ENCODE peak calls at places on chromosomes 5 and 9, in four cellular contexts. C is HepG2, F is K562, H is WTC11. I is an unnamed sample.

GRCh38 chr5:23440703-23441102 is 66.7 kb upstream of the PRDM9 start:
- DNase-seq in C (no peak), F (no peak), H (no peak), I (no peak)

GRCh38 chr5:32172908-32173393 is 1.2 kb downstream of the GOLPH3 start:
- DNase-seq in C (no peak), F (peak), H (no peak), I (no peak)

GRCh38 chr9:18791074-18791473 is 241.9 kb downstream of the SAXO1 start:
- DNase-seq in C (peak), F (peak), H (peak), I (peak)

GRCh38 chr9:120688758-120689157 is 25.5 kb downstream of the MEGF9 start:
- DNase-seq in C (no peak), F (no peak), H (no peak), I (no peak)

GRCh38 chr5:141488591-141489478 is at the start of gene PCDHGC5:
- DNase-seq in C (no peak), F (no peak), H (no peak), I (no peak)

GRCh38 chr5:139600336-139600949 is 39.3 kb downstream of the UBE2D2 start:
- DNase-seq in C (no peak), F (no peak), H (no peak), I (no peak)

GRCh38 chr9:22136446-22137140 is 127.5 kb upstream of the CDKN2B start:
- DNase-seq in C (no peak), F (no peak), H (no peak), I (no peak)

GRCh38 chr9:112971415-112971814 is 40.6 kb downstream of the ZNF883 start:
- DNase-seq in C (peak), F (peak), H (peak), I (peak)

GRCh38 chr5:142886211-142886610 is 116.0 kb downstream of the ARHGAP26 start:
- DNase-seq in C (no peak), F (no peak), H (no peak), I (no peak)

GRCh38 chr9:3292311-3292710 is 233.5 kb downstream of the RFX3 start:
- DNase-seq in C (no peak), F (no peak), H (no peak), I (no peak)

GRCh38 chr9:105647595-105648349 is 14.5 kb upstream of the TAL2 start:
- DNase-seq in C (no peak), F (peak), H (no peak), I (no peak)

GRCh38 chr5:131329187-131329540 is 65.3 kb downstream of the CDC42SE2 start:
- DNase-seq in C (no peak), F (no peak), H (no peak), I (no peak)

GRCh38 chr5:37900692-37901091 is 60.9 kb upstream of the GDNF start:
- DNase-seq in C (peak), F (peak), H (peak), I (peak)

GRCh38 chr5:153809181-153809580 is 229.5 kb downstream of the FAM114A2 start:
- DNase-seq in C (no peak), F (no peak), H (no peak), I (no peak)

GRCh38 chr5:14101922-14102321 is 41.2 kb upstream of the TRIO start:
- DNase-seq in C (no peak), F (no peak), H (peak), I (no peak)

GRCh38 chr5:132226516-132227234 is 978 bp downstream of the P4HA2 start:
- DNase-seq in C (no peak), F (no peak), H (no peak), I (no peak)

GRCh38 chr5:79956173-79956670 is 34.8 kb downstream of the MTX3 start:
- DNase-seq in C (no peak), F (no peak), H (no peak), I (no peak)

GRCh38 chr5:1527533-1528205 is 3.9 kb upstream of the LPCAT1 start:
- DNase-seq in C (no peak), F (no peak), H (peak), I (no peak)

GRCh38 chr9:70553718-70554673 is 139.5 kb upstream of the KLF9 start:
- DNase-seq in C (no peak), F (no peak), H (peak), I (no peak)

GRCh38 chr5:159975462-159976019 is 33.4 kb upstream of the TTC1 start:
- DNase-seq in C (peak), F (peak), H (no peak), I (peak)

GRCh38 chr9:68493953-68494541 is 46.6 kb downstream of the TMEM252 start:
- DNase-seq in C (no peak), F (no peak), H (no peak), I (no peak)

GRCh38 chr9:38371495-38371894 is 21.0 kb upstream of the ALDH1B1 start:
- DNase-seq in C (peak), F (peak), H (no peak), I (no peak)

GRCh38 chr9:27195191-27195590 is 86.2 kb downstream of the TEK start:
- DNase-seq in C (no peak), F (no peak), H (no peak), I (no peak)

GRCh38 chr9:133854785-133855184 is 116.6 kb upstream of the SARDH start:
- DNase-seq in C (no peak), F (no peak), H (no peak), I (no peak)

GRCh38 chr5:10592598-10592997 is 28.7 kb downstream of the ANKRD33B start:
- DNase-seq in C (no peak), F (no peak), H (no peak), I (no peak)

GRCh38 chr5:153233933-153234332 is 256.5 kb upstream of the GRIA1 start:
- DNase-seq in C (no peak), F (no peak), H (no peak), I (no peak)

GRCh38 chr9:14706530-14707140 is 13.4 kb upstream of the ZDHHC21 start:
- DNase-seq in C (no peak), F (no peak), H (no peak), I (no peak)

DNA sequence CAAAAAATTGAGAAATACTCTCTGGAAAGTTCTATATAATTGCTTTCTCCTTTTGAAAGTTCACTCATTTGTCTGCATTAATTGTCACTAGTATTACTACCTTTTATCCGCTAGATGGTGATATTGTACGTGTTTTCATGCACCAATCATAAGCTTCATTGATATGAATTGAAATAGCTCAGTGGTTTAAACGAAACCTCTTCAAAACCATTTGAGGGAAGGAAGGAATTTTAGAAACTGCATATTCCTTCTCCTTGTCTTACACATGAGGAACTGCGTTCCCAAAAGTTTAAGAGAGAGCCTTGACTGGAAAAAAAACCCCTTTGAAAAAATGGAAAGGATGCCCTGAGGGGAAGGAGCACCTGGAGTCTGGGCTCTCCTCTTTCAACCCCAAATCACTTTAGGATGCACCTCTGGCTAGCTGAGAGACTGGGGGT is 98.6 kb downstream of the YTHDC2 start:
- DNase-seq in C (peak), F (peak), H (no peak), I (peak)
- TF ChIP-seq ELF4 in C (no peak), F (no peak), H (no peak), I (no peak)

GRCh38 chr5:66246621-66247020 is 102.5 kb downstream of the SREK1 start:
- DNase-seq in C (no peak), F (no peak), H (no peak), I (no peak)
- TF ChIP-seq ELF4 in C (no peak), F (no peak), H (no peak), I (no peak)

DNA sequence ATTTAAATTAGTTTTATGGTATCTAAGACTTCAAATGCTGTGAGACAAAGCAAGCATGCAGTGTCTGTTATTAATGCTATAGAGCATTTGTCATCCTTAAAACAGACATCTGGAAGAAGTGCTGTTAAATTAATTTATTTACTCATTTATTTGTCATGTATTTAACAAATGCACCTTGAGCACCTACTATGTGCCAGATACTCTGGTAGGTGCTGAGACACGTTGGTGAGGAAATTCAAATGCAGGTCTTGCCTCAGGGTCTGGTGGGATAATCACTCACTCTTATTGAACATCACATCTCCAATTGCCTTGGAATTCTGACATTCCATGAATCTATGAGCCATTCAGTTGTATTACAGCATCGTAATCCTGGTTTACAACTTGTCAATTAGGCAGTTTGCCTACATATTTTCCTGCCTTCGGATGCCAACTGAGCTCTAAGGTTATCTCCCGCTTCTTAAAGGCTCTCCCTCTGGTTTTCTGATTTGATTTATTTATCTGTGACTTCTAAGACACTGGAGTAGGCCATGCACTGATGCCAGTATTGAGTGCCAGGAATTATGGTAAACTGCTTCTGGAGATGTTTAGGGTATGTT is 56.0 kb upstream of the RPS23 start:
- DNase-seq in C (no peak), F (no peak), H (no peak), I (no peak)
- TF ChIP-seq ELF4 in C (no peak), F (no peak), H (no peak), I (no peak)

DNA sequence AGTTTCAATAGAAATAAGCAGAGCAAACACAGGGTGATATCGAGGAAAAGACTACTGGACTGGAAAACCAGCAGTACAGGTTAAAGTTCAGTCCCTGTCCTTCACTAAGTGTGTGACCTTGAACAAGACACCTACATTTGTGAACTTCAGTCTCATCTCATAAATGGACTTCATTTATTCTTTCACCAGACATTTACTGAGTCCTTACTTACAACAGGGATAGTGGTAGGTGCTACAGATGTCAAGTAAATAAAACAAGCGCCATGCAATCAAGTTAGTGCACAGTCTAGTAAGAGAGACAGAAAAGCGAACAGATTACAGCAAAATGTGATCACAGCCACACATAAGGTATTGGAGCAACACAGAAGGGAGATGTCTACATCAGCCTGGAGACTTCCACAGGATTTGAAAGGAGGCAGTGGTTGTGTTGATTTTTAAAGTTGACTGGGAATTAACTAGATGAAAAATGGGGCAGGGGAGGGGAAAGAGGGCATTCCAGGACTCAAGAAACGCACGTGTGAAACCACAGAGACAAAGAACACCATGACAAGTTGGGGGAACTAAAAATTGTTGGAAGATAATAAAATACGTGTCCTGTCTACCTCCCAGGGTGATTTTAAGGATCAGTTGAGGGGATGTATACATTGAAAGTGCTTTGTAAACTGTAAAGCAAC is 413.0 kb downstream of the ACTL7B start:
- DNase-seq in C (peak), F (no peak), H (no peak), I (no peak)
- TF ChIP-seq ELF4 in C (no peak), F (no peak), H (no peak), I (no peak)

GRCh38 chr5:149441194-149441753 is 62.2 kb upstream of the IL17B start:
- DNase-seq in C (no peak), F (no peak), H (no peak), I (no peak)

GRCh38 chr5:149441986-149442385 is 62.9 kb upstream of the IL17B start:
- DNase-seq in C (no peak), F (no peak), H (no peak), I (no peak)

GRCh38 chr5:149439899-149440655 is 61.0 kb upstream of the IL17B start:
- DNase-seq in C (peak), F (peak), H (peak), I (peak)

GRCh38 chr5:149443210-149443609 is 64.1 kb upstream of the IL17B start:
- DNase-seq in C (no peak), F (no peak), H (no peak), I (no peak)

DNA sequence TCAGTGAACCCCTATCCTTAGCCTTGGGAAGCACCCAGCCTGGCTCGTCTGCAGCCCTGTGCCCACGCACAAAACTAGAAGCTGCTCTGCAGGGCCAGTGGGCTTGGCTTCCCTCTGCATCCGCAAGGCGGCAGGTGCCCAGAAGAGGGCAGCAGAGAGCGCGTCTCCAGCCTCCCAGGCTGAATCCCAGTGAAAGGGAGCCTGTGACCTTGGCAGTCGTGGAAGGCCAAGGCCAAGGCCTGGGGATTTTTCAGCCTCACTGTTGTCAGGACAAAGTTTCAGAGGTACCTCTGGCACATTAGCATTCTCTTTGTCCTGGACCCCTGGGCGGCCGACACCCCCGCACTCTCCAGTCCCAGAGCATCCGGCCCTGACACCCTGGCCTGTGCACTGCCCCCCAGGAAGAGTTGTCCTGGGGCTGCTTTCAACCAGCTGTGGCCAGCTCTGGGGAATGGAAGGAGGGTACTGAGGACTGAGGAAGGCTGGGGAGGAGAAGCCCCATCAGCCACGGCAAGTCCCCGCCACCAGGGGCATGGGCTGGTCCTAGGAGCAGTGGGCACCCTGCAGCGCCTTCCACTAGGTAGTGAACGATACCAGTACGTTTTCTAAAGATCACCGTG is 63.6 kb upstream of the IL17B start:
- DNase-seq in C (peak), F (peak), H (peak), I (peak)
- TF ChIP-seq ELF4 in C (no peak), F (no peak), H (no peak), I (no peak)

GRCh38 chr5:98042961-98043360 is 730.5 kb upstream of the RGMB start:
- DNase-seq in C (no peak), F (no peak), H (no peak), I (no peak)
- TF ChIP-seq ELF4 in C (no peak), F (no peak), H (no peak), I (no peak)

GRCh38 chr9:104301770-104302169 is 202.3 kb upstream of the OR13F1 start:
- DNase-seq in C (no peak), F (no peak), H (no peak), I (no peak)
- TF ChIP-seq ELF4 in C (no peak), F (no peak), H (no peak), I (no peak)

GRCh38 chr9:135471751-135472640 is 7.6 kb upstream of the PPP1R26 start:
- DNase-seq in C (no peak), F (peak), H (peak), I (no peak)

GRCh38 chr9:135463140-135463539 is 16.4 kb upstream of the PPP1R26 start:
- DNase-seq in C (no peak), F (peak), H (no peak), I (no peak)

GRCh38 chr9:135473972-135474543 is 5.5 kb upstream of the PPP1R26 start:
- DNase-seq in C (no peak), F (no peak), H (no peak), I (no peak)

GRCh38 chr9:135464181-135464580 is 15.4 kb upstream of the PPP1R26 start:
- DNase-seq in C (no peak), F (no peak), H (no peak), I (no peak)

DNA sequence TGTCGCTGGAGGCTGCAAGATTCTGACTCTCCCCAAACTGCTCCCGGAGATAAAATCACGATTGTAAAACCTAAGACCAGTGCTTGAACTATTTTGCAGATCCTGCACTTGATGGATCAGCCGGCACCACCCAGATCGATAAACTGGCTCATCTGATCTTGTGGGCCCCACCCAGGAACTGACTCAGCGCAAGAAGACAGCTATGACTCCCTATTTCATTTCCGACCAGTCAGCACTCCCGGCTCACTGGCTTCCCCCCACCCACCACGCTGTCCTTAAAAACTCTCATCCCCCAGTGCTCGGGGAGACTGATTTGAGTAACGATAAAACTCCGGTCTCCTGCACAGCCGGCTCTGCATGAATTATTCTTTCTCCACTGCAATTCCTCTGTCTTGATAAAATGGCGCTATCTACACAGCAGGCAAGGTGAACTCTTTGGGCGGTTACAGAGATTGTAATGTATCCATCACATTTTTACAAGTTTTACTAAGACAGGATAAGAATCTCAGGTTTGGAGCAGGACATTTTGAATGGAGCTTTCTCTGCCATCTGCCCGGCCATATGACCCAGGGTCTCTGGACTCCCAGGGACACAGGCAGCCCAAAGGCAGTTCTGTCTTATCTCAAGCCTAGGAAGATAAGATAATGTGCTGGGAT is 10.6 kb upstream of the PPP1R26 start:
- DNase-seq in C (no peak), F (peak), H (no peak), I (no peak)
- TF ChIP-seq ELF4 in C (no peak), F (no peak), H (no peak), I (no peak)

GRCh38 chr5:171640396-171640981 is 145.1 kb upstream of the SMIM23 start:
- DNase-seq in C (no peak), F (no peak), H (no peak), I (no peak)
- TF ChIP-seq ELF4 in C (no peak), F (no peak), H (no peak), I (no peak)